ENCODE peak calls at places on chromosomes 12 and 14, in four cellular contexts. O, K, P and D are unnamed samples.

GRCh38 chr12:74539261-74539660 is 1.6 kb downstream of the ATXN7L3B start:
- DNase-seq in O (no peak), K (peak; percentile 34), P (no peak), D (no peak)

GRCh38 chr12:65269603-65270002 is 8.9 kb upstream of the MSRB3 start:
- DNase-seq in O (no peak), K (no peak), P (no peak), D (no peak)

GRCh38 chr14:33347816-33348215 is 409.1 kb downstream of the NPAS3 start:
- DNase-seq in O (no peak), K (no peak), P (no peak), D (no peak)

GRCh38 chr12:131941987-131942341 is 7.8 kb upstream of the EP400 start:
- DNase-seq in O (no peak), K (no peak), P (no peak), D (no peak)

GRCh38 chr14:95460647-95461478 is 55.6 kb downstream of the SYNE3 start:
- DNase-seq in O (peak; percentile 24), K (peak; percentile 73), P (no peak), D (no peak)

GRCh38 chr12:77686760-77687159 is 143.9 kb upstream of the NAV3 start:
- DNase-seq in O (peak; percentile 20), K (no peak), P (no peak), D (no peak)

GRCh38 chr12:107832441-107832840 is 57.9 kb downstream of the ASCL4 start:
- DNase-seq in O (no peak), K (no peak), P (no peak), D (no peak)

GRCh38 chr12:51392556-51393237 is 1.5 kb upstream of the GALNT6 start:
- DNase-seq in O (peak; percentile 87), K (peak; percentile 81), P (peak; percentile 36), D (no peak)

GRCh38 chr12:89073659-89074058 is 278.6 kb downstream of the DUSP6 start:
- DNase-seq in O (no peak), K (no peak), P (no peak), D (no peak)

GRCh38 chr14:56742391-56742790 is 67.9 kb downstream of the OTX2 start:
- DNase-seq in O (no peak), K (no peak), P (no peak), D (no peak)

GRCh38 chr12:6647083-6647604 is at the start of gene ACRBP:
- DNase-seq in O (peak; percentile 89), K (peak; percentile 64), P (peak; percentile 73), D (peak; percentile 85)

GRCh38 chr12:97912943-97913342 is 450.3 kb downstream of the RMST start:
- DNase-seq in O (no peak), K (no peak), P (no peak), D (no peak)

GRCh38 chr12:87074801-87075200 is 818.6 kb upstream of the MGAT4C start:
- DNase-seq in O (no peak), K (no peak), P (no peak), D (no peak)

GRCh38 chr12:52833922-52834726 is at the start of gene KRT79:
- DNase-seq in O (no peak), K (no peak), P (no peak), D (no peak)

GRCh38 chr12:107415834-107416233 is 269.8 kb upstream of the PWP1 start:
- DNase-seq in O (no peak), K (no peak), P (no peak), D (no peak)

GRCh38 chr12:6914246-6914947 is at the start of gene ENO2:
- DNase-seq in O (peak; percentile 79), K (peak; percentile 48), P (no peak), D (peak; percentile 84)

GRCh38 chr12:12926571-12927071 is 25.3 kb downstream of the GPRC5D start:
- DNase-seq in O (no peak), K (no peak), P (no peak), D (no peak)

GRCh38 chr12:46982629-46983392 is 96.6 kb upstream of the PCED1B start:
- DNase-seq in O (no peak), K (no peak), P (no peak), D (no peak)

GRCh38 chr14:100653409-100653808 is 66.2 kb upstream of the BEGAIN start:
- DNase-seq in O (peak; percentile 57), K (no peak), P (no peak), D (no peak)

GRCh38 chr12:15808250-15808971 is 19.2 kb upstream of the EPS8 start:
- DNase-seq in O (no peak), K (no peak), P (no peak), D (no peak)

GRCh38 chr12:102950107-102950949 is 7.1 kb upstream of the ASCL1 start:
- DNase-seq in O (peak; percentile 85), K (peak; percentile 84), P (peak; percentile 98), D (no peak)

GRCh38 chr12:113214938-113215400 is 6.3 kb upstream of the TPCN1 start:
- DNase-seq in O (no peak), K (peak; percentile 45), P (no peak), D (peak; percentile 71)

GRCh38 chr14:22535916-22536315 is 53.1 kb downstream of the DAD1 start:
- DNase-seq in O (no peak), K (no peak), P (no peak), D (no peak)

GRCh38 chr12:128852885-128853284 is 393 bp upstream of the GLT1D1 start:
- DNase-seq in O (no peak), K (no peak), P (no peak), D (no peak)

GRCh38 chr12:29580971-29581370 is 83.5 kb upstream of the OVCH1 start:
- DNase-seq in O (no peak), K (no peak), P (no peak), D (no peak)

GRCh38 chr12:131832393-131833231 is 4.4 kb downstream of the MMP17 start:
- DNase-seq in O (no peak), K (no peak), P (peak; percentile 66), D (no peak)

GRCh38 chr12:93766371-93766770 is 89.2 kb downstream of the CRADD start:
- DNase-seq in O (no peak), K (no peak), P (no peak), D (no peak)
- H3K27ac ChIP-seq in O (no peak overlapping the region), K (no peak overlapping the region), P (peak overlapping the region; percentile 29), D (peak overlapping the region; percentile 48)

GRCh38 chr12:10618338-10618987 is 5.1 kb upstream of the MAGOHB start:
- DNase-seq in O (no peak), K (no peak), P (no peak), D (no peak)
- H3K4me3 ChIP-seq in O (no peak overlapping the region), K (no peak overlapping the region), P (no peak overlapping the region), D (no peak overlapping the region)

GRCh38 chr12:19036673-19037357 is 92.7 kb upstream of the PLEKHA5 start:
- DNase-seq in O (no peak), K (no peak), P (no peak), D (no peak)

GRCh38 chr12:19034937-19035336 is 94.6 kb upstream of the PLEKHA5 start:
- DNase-seq in O (no peak), K (no peak), P (no peak), D (no peak)

GRCh38 chr12:19039515-19039914 is 90.0 kb upstream of the PLEKHA5 start:
- DNase-seq in O (no peak), K (no peak), P (no peak), D (no peak)

GRCh38 chr12:19035552-19035951 is 94.0 kb upstream of the PLEKHA5 start:
- DNase-seq in O (no peak), K (no peak), P (no peak), D (no peak)

DNA sequence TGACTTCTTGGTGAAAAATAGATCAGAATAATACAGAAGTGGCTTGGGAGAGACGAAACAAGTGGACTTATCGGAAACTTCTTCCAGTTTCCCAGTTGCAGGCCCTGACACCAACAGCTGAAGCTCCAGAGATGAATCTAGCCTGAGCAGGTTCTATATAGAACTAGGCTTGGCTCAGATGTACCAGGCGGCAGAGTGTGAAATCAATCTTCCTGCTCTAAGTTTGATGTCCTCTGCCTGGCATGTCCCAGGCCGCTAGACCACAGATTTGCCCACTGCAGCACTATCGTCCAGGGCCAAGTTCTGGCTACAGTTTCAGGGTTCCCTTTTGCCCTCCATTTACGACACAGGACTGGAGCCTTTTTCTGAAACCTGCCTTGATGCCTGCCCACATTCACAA is 91.3 kb upstream of the PLEKHA5 start:
- DNase-seq in O (no peak), K (no peak), P (no peak), D (no peak)
- H3K27ac ChIP-seq in O (no peak overlapping the region), K (no peak overlapping the region), P (no peak overlapping the region), D (no peak overlapping the region)

DNA sequence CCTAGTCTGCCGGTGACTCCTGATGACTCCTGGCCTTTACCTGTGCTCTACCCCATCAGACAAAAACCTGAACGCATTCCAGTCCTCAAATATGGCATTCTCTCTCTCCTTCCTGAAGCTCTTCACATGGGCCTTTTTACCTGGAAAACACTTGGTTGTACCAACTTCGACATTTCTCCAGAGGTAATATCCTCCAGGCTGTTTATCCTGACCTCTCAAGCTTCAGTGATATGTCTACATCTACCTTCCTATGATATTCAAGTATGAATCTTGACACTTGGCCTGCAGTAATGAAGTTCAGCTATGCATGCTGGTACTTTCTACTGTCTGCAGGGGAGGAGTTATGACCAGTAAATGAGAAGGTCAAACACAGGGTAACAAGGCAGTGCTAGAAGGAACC is 901.8 kb downstream of the VRK1 start:
- DNase-seq in O (no peak), K (no peak), P (no peak), D (no peak)
- H3K4me3 ChIP-seq in O (no peak overlapping the region), K (no peak overlapping the region), P (no peak overlapping the region), D (no peak overlapping the region)

GRCh38 chr14:75431827-75432226 is 4.0 kb downstream of the JDP2 start:
- DNase-seq in O (no peak), K (no peak), P (no peak), D (no peak)
- H3K27ac ChIP-seq in O (no peak overlapping the region), K (no peak overlapping the region), P (no peak overlapping the region), D (no peak overlapping the region)

GRCh38 chr12:124563809-124564208 is 3.6 kb downstream of the NCOR2 start:
- DNase-seq in O (no peak), K (no peak), P (no peak), D (no peak)
- H3K4me3 ChIP-seq in O (peak overlapping the region; percentile 42), K (no peak overlapping the region), P (no peak overlapping the region), D (no peak overlapping the region)